ENCODE peak calls at places on chromosomes 1 and 21, in seven cellular contexts. J, E, U, X, T, L and N are unnamed samples.

GRCh38 chr1:165287329-165287728 is 69.2 kb downstream of the LMX1A start:
- DNase-seq in E (no peak), X (no peak), T (no peak), U (no peak), J (no peak), L (no peak), N (no peak)

GRCh38 chr1:199948587-199949280 is 78.8 kb upstream of the NR5A2 start:
- DNase-seq in X (no peak), J (no peak), T (no peak), U (no peak), L (no peak), E (no peak), N (no peak)

GRCh38 chr1:168321945-168322344 is 41.3 kb downstream of the TBX19 start:
- DNase-seq in J (no peak), L (no peak), U (no peak), T (no peak), E (no peak), X (no peak), N (no peak)

GRCh38 chr1:84122780-84123382 is 21.2 kb upstream of the PRKACB start:
- DNase-seq in T (peak; percentile 26), L (no peak), X (no peak), U (no peak), J (no peak), E (peak; percentile 39), N (no peak)

GRCh38 chr21:19198801-19199200 is 795.2 kb upstream of the TMPRSS15 start:
- DNase-seq in U (no peak), T (no peak), L (no peak), J (no peak), X (no peak), E (no peak), N (no peak)

GRCh38 chr1:182291584-182292192 is 99.9 kb downstream of the GLUL start:
- DNase-seq in T (no peak), E (no peak), U (no peak), L (no peak), X (no peak), J (no peak), N (no peak)

GRCh38 chr1:42420911-42421585 is 34.8 kb downstream of the ZMYND12 start:
- DNase-seq in E (no peak), U (no peak), T (peak; percentile 76), J (peak; percentile 41), X (peak; percentile 19), L (peak; percentile 87), N (peak; percentile 27)

GRCh38 chr1:9850442-9851162 is 26.8 kb upstream of the CLSTN1 start:
- DNase-seq in X (no peak), L (no peak), U (no peak), T (no peak), J (no peak), E (no peak), N (no peak)

GRCh38 chr1:198258491-198258890 is 101.7 kb downstream of the NEK7 start:
- DNase-seq in E (no peak), L (peak; percentile 66), U (no peak), T (no peak), J (no peak), X (peak; percentile 76), N (peak; percentile 32)

GRCh38 chr1:225963735-225964530 is 22.9 kb upstream of the LEFTY2 start:
- DNase-seq in J (no peak), T (no peak), X (no peak), E (no peak), U (no peak), L (no peak), N (no peak)

GRCh38 chr21:34910396-34910795 is 138.7 kb downstream of the RUNX1 start:
- DNase-seq in U (no peak), E (no peak), X (no peak), J (no peak), L (no peak), T (no peak), N (no peak)

GRCh38 chr1:15616704-15617172 is 520 bp upstream of the DDI2 start:
- DNase-seq in E (peak; percentile 14), T (peak; percentile 38), J (no peak), U (no peak), X (no peak), L (no peak), N (no peak)

GRCh38 chr1:231027136-231027925 is 12.7 kb downstream of the FAM89A start:
- DNase-seq in U (no peak), L (no peak), J (no peak), X (no peak), E (no peak), T (no peak), N (no peak)

GRCh38 chr1:246284021-246284420 is 223.1 kb downstream of the SMYD3 start:
- DNase-seq in T (no peak), E (no peak), J (no peak), U (no peak), L (no peak), X (peak; percentile 37), N (no peak)

GRCh38 chr1:4594286-4594991 is 60.0 kb upstream of the AJAP1 start:
- DNase-seq in J (no peak), U (no peak), X (no peak), L (no peak), T (no peak), E (no peak), N (no peak)

DNA sequence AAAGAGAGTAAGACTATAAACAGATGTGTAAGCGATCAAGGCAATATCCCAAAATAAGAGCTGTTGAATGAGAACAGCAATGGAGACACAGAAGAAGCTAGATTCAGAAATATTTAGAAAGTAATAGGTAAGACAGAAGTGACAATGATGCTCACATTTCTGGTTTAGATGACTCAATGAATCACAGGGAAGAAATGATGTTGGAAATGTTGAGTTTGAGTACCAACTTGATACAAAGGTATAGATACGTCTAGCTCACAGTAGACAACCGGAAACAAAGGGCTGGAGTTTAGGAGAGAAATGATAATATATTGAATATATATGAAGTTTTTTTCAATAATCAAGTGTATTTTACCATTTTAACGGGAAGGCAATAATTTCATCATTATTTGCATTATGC is 6.5 kb downstream of the GATAD2B start:
- DNase-seq in T (no peak), U (no peak), E (no peak), J (no peak), L (no peak), X (no peak), N (no peak)
- TF ChIP-seq CTCF in T (no peak), U (no peak), E (no peak), J (no peak), L (no peak), X (no peak), N (no peak)

GRCh38 chr1:107748529-107748928 is 216.5 kb downstream of the VAV3 start:
- DNase-seq in X (no peak), J (no peak), E (no peak), L (peak; percentile 5), T (peak; percentile 19), U (no peak), N (no peak)
- TF ChIP-seq CTCF in X (peak; percentile 27), J (no peak), E (no peak), L (peak; percentile 23), T (peak; percentile 47), U (no peak), N (peak; percentile 40)

GRCh38 chr1:28091043-28091781 is 2.8 kb upstream of the EYA3 start:
- DNase-seq in L (no peak), T (peak; percentile 54), U (no peak), E (peak; percentile 62), J (peak; percentile 49), X (no peak), N (no peak)

GRCh38 chr1:28085129-28085528 is 3.3 kb downstream of the EYA3 start:
- DNase-seq in X (no peak), E (no peak), U (no peak), J (no peak), T (no peak), L (no peak), N (no peak)

GRCh38 chr1:28086651-28087050 is 1.8 kb downstream of the EYA3 start:
- DNase-seq in L (no peak), T (no peak), X (no peak), J (no peak), U (no peak), E (no peak), N (no peak)

GRCh38 chr1:28087614-28088167 is 719 bp downstream of the EYA3 start:
- DNase-seq in J (no peak), T (peak; percentile 28), U (peak; percentile 51), L (no peak), X (no peak), E (peak; percentile 22), N (no peak)

GRCh38 chr1:28088168-28088961 is at the start of gene EYA3:
- DNase-seq in U (peak; percentile 98), X (peak; percentile 93), E (peak; percentile 99), T (peak; percentile 97), J (peak; percentile 98), L (peak; percentile 73), N (peak; percentile 94)
- TF ChIP-seq CTCF in U (no peak), X (no peak), E (no peak), T (no peak), J (no peak), L (no peak), N (no peak)

GRCh38 chr1:88891318-88892145 is at the start of gene GTF2B:
- DNase-seq in T (peak; percentile 81), E (peak; percentile 82), L (peak; percentile 79), J (peak; percentile 92), U (peak; percentile 92), X (peak; percentile 77), N (peak; percentile 91)
- TF ChIP-seq CTCF in T (no peak), E (no peak), L (no peak), J (no peak), U (no peak), X (no peak), N (no peak)